ENCODE peak calls at places on chromosomes 2 and 18, in four cellular contexts. One of them, this sample, is unnamed.

GRCh38 chr2:226760412-226761194 is 39.0 kb downstream of the IRS1 start:
- DNase-seq in left ventricle myocardium inferior: no peak
- DNase-seq in astrocyte of the spinal cord: peak; percentile 85
- DNase-seq in AG10803: peak; percentile 95
- DNase-seq in this sample: peak; percentile 72

GRCh38 chr2:63055510-63056308 is 5.1 kb downstream of the OTX1 start:
- DNase-seq in left ventricle myocardium inferior: no peak
- DNase-seq in astrocyte of the spinal cord: no peak
- DNase-seq in AG10803: no peak
- DNase-seq in this sample: no peak

GRCh38 chr2:221610249-221610648 is 38.1 kb upstream of the EPHA4 start:
- DNase-seq in left ventricle myocardium inferior: no peak
- DNase-seq in astrocyte of the spinal cord: no peak
- DNase-seq in AG10803: no peak
- DNase-seq in this sample: no peak

GRCh38 chr2:222823183-222823915 is 37.5 kb upstream of the ACSL3 start:
- DNase-seq in left ventricle myocardium inferior: no peak
- DNase-seq in astrocyte of the spinal cord: no peak
- DNase-seq in AG10803: peak; percentile 9
- DNase-seq in this sample: no peak

GRCh38 chr2:105175231-105175630 is 66.3 kb upstream of the GPR45 start:
- DNase-seq in left ventricle myocardium inferior: no peak
- DNase-seq in astrocyte of the spinal cord: no peak
- DNase-seq in AG10803: no peak
- DNase-seq in this sample: no peak

GRCh38 chr18:36203360-36203895 is 16.1 kb downstream of the MOCOS start:
- DNase-seq in left ventricle myocardium inferior: no peak
- DNase-seq in astrocyte of the spinal cord: no peak
- DNase-seq in AG10803: no peak
- DNase-seq in this sample: no peak

GRCh38 chr2:218605438-218605837 is 2.3 kb upstream of the PLCD4 start:
- DNase-seq in left ventricle myocardium inferior: no peak
- DNase-seq in astrocyte of the spinal cord: peak; percentile 64
- DNase-seq in AG10803: peak; percentile 46
- DNase-seq in this sample: peak; percentile 23

GRCh38 chr2:102317715-102318114 is 6.4 kb downstream of the IL1RL1 start:
- DNase-seq in left ventricle myocardium inferior: no peak
- DNase-seq in astrocyte of the spinal cord: no peak
- DNase-seq in AG10803: no peak
- DNase-seq in this sample: no peak

GRCh38 chr2:179340678-179341077 is 76.0 kb upstream of the SESTD1 start:
- DNase-seq in left ventricle myocardium inferior: no peak
- DNase-seq in astrocyte of the spinal cord: peak; percentile 37
- DNase-seq in AG10803: peak; percentile 77
- DNase-seq in this sample: peak; percentile 11

GRCh38 chr2:29817846-29818680 is 103.3 kb downstream of the ALK start:
- DNase-seq in left ventricle myocardium inferior: no peak
- DNase-seq in astrocyte of the spinal cord: no peak
- DNase-seq in AG10803: no peak
- DNase-seq in this sample: no peak

GRCh38 chr2:85584354-85584856 is at the start of gene VAMP5:
- DNase-seq in left ventricle myocardium inferior: peak; percentile 58
- DNase-seq in astrocyte of the spinal cord: no peak
- DNase-seq in AG10803: peak; percentile 17
- DNase-seq in this sample: no peak

GRCh38 chr2:175167076-175167791 is 769 bp downstream of the ATF2 start:
- DNase-seq in left ventricle myocardium inferior: peak; percentile 30
- DNase-seq in astrocyte of the spinal cord: peak; percentile 42
- DNase-seq in AG10803: peak; percentile 37
- DNase-seq in this sample: peak; percentile 30

GRCh38 chr2:226705965-226706364 is 93.7 kb downstream of the IRS1 start:
- DNase-seq in left ventricle myocardium inferior: no peak
- DNase-seq in astrocyte of the spinal cord: no peak
- DNase-seq in AG10803: peak; percentile 31
- DNase-seq in this sample: no peak

GRCh38 chr2:29293830-29294438 is 178.7 kb downstream of the CLIP4 start:
- DNase-seq in left ventricle myocardium inferior: no peak
- DNase-seq in astrocyte of the spinal cord: peak; percentile 27
- DNase-seq in AG10803: peak; percentile 6
- DNase-seq in this sample: no peak

GRCh38 chr2:17608251-17608650 is 67.8 kb downstream of the VSNL1 start:
- DNase-seq in left ventricle myocardium inferior: no peak
- DNase-seq in astrocyte of the spinal cord: no peak
- DNase-seq in AG10803: no peak
- DNase-seq in this sample: no peak

GRCh38 chr2:218816561-218817011 is 15.0 kb downstream of the PRKAG3 start:
- DNase-seq in left ventricle myocardium inferior: no peak
- DNase-seq in astrocyte of the spinal cord: no peak
- DNase-seq in AG10803: no peak
- DNase-seq in this sample: no peak

GRCh38 chr18:7325126-7325430 is 94.2 kb downstream of the LRRC30 start:
- DNase-seq in left ventricle myocardium inferior: no peak
- DNase-seq in astrocyte of the spinal cord: no peak
- DNase-seq in AG10803: no peak
- DNase-seq in this sample: no peak

GRCh38 chr2:59484673-59485072 is 1068.8 kb downstream of the BCL11A start:
- DNase-seq in left ventricle myocardium inferior: no peak
- DNase-seq in astrocyte of the spinal cord: no peak
- DNase-seq in AG10803: no peak
- DNase-seq in this sample: no peak

GRCh38 chr2:105398522-105399206 is at the start of gene FHL2:
- DNase-seq in left ventricle myocardium inferior: peak; percentile 66
- DNase-seq in astrocyte of the spinal cord: peak; percentile 88
- DNase-seq in AG10803: peak; percentile 81
- DNase-seq in this sample: peak; percentile 52

GRCh38 chr18:2657788-2658458 is 2.4 kb downstream of the SMCHD1 start:
- DNase-seq in left ventricle myocardium inferior: no peak
- DNase-seq in astrocyte of the spinal cord: peak; percentile 81
- DNase-seq in AG10803: peak; percentile 59
- DNase-seq in this sample: peak; percentile 71

GRCh38 chr2:118089015-118089800 is 937 bp downstream of the INSIG2 start:
- DNase-seq in left ventricle myocardium inferior: no peak
- DNase-seq in astrocyte of the spinal cord: peak; percentile 51
- DNase-seq in AG10803: peak; percentile 64
- DNase-seq in this sample: peak; percentile 22

GRCh38 chr2:120384486-120385354 is 38.8 kb downstream of the INHBB start:
- DNase-seq in left ventricle myocardium inferior: no peak
- DNase-seq in astrocyte of the spinal cord: no peak
- DNase-seq in AG10803: no peak
- DNase-seq in this sample: no peak

GRCh38 chr2:229226372-229226771 is 44.7 kb downstream of the PID1 start:
- DNase-seq in left ventricle myocardium inferior: peak; percentile 47
- DNase-seq in astrocyte of the spinal cord: no peak
- DNase-seq in AG10803: no peak
- DNase-seq in this sample: no peak

GRCh38 chr2:10777842-10778723 is 34.5 kb downstream of the PDIA6 start:
- DNase-seq in left ventricle myocardium inferior: no peak
- DNase-seq in astrocyte of the spinal cord: no peak
- DNase-seq in AG10803: no peak
- DNase-seq in this sample: no peak

GRCh38 chr2:168348076-168348475 is 100.7 kb upstream of the STK39 start:
- DNase-seq in left ventricle myocardium inferior: no peak
- DNase-seq in astrocyte of the spinal cord: peak; percentile 43
- DNase-seq in AG10803: peak; percentile 24
- DNase-seq in this sample: peak; percentile 21

GRCh38 chr2:6723865-6724571 is 141.7 kb downstream of the CMPK2 start:
- DNase-seq in left ventricle myocardium inferior: no peak
- DNase-seq in astrocyte of the spinal cord: no peak
- DNase-seq in AG10803: no peak
- DNase-seq in this sample: no peak

GRCh38 chr2:216555274-216555673 is 56.6 kb downstream of the RPL37A start:
- DNase-seq in left ventricle myocardium inferior: peak; percentile 75
- DNase-seq in astrocyte of the spinal cord: peak; percentile 33
- DNase-seq in AG10803: peak; percentile 90
- DNase-seq in this sample: peak; percentile 34

GRCh38 chr2:55232863-55233657 is 572 bp downstream of the RPS27A start:
- DNase-seq in left ventricle myocardium inferior: no peak
- DNase-seq in astrocyte of the spinal cord: peak; percentile 26
- DNase-seq in AG10803: peak; percentile 18
- DNase-seq in this sample: no peak

GRCh38 chr2:102049756-102050443 is 58.1 kb downstream of the IL1R2 start:
- DNase-seq in left ventricle myocardium inferior: no peak
- DNase-seq in astrocyte of the spinal cord: no peak
- DNase-seq in AG10803: peak; percentile 81
- DNase-seq in this sample: no peak

GRCh38 chr2:46552086-46552485 is 72.7 kb downstream of the TMEM247 start:
- DNase-seq in left ventricle myocardium inferior: no peak
- DNase-seq in astrocyte of the spinal cord: no peak
- DNase-seq in AG10803: no peak
- DNase-seq in this sample: no peak

GRCh38 chr18:25121442-25121841 is 230.5 kb downstream of the ZNF521 start:
- DNase-seq in left ventricle myocardium inferior: no peak
- DNase-seq in astrocyte of the spinal cord: no peak
- DNase-seq in AG10803: no peak
- DNase-seq in this sample: no peak

GRCh38 chr2:38676681-38677080 is 10.8 kb downstream of the GALM start:
- DNase-seq in left ventricle myocardium inferior: no peak
- DNase-seq in astrocyte of the spinal cord: no peak
- DNase-seq in AG10803: no peak
- DNase-seq in this sample: no peak

GRCh38 chr2:106642679-106643078 is 155.5 kb downstream of the CD8B2 start:
- DNase-seq in left ventricle myocardium inferior: no peak
- DNase-seq in astrocyte of the spinal cord: no peak
- DNase-seq in AG10803: no peak
- DNase-seq in this sample: no peak

GRCh38 chr18:39434223-39434622 is 1868.6 kb upstream of the CELF4 start:
- DNase-seq in left ventricle myocardium inferior: no peak
- DNase-seq in astrocyte of the spinal cord: no peak
- DNase-seq in AG10803: peak; percentile 59
- DNase-seq in this sample: no peak

GRCh38 chr2:219537657-219538487 is 5.7 kb downstream of the CHPF start:
- DNase-seq in left ventricle myocardium inferior: no peak
- DNase-seq in astrocyte of the spinal cord: no peak
- DNase-seq in AG10803: no peak
- DNase-seq in this sample: no peak

DNA sequence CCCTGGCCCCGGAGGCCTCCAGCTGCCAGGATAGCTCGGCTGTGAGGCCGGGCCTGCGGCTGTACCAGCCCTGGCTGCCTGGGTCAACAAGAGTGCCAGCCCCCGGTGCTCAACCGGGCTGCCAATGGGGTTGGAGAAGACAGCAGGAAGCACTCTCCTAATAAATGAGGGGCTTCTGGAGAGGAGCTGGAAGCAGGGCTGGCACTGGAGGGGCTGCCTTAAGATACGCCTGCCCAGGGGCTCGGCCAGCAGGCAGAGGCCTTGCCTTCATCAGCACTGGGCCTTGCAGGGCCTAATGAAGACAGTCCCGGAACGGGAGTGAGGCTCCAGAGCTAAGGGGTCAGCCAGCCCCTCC is 73.6 kb downstream of the TEX51 start:
- DNase-seq in left ventricle myocardium inferior: no peak
- DNase-seq in astrocyte of the spinal cord: no peak
- DNase-seq in AG10803: no peak
- DNase-seq in this sample: no peak
- TF ChIP-seq CTCF in left ventricle myocardium inferior: peak; percentile 29
- TF ChIP-seq CTCF in astrocyte of the spinal cord: no peak
- TF ChIP-seq CTCF in AG10803: no peak
- TF ChIP-seq CTCF in this sample: peak; percentile 63

DNA sequence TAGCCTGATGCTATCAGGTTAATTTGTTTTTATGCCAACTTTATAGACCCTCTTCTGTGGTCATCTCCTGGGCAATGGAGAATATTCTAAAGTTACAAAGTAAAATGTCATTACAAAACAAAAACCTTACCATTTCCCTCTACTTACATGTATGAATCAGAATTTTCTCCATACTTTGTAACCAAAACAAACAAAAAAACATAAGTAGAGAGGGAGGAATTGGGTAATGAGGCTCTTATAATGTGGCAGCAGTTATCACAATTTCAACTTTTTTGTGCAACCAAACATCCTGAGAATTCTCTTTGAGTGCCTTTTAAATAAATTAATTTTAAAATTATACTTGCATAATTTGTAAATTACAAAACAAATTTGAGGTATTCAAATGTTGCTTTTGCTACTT is 332.8 kb downstream of the TXNL1 start:
- DNase-seq in left ventricle myocardium inferior: no peak
- DNase-seq in astrocyte of the spinal cord: no peak
- DNase-seq in AG10803: peak; percentile 78
- DNase-seq in this sample: no peak
- TF ChIP-seq CTCF in left ventricle myocardium inferior: no peak
- TF ChIP-seq CTCF in astrocyte of the spinal cord: no peak
- TF ChIP-seq CTCF in AG10803: no peak
- TF ChIP-seq CTCF in this sample: no peak

GRCh38 chr18:74965682-74966081 is 243.3 kb downstream of the PTGR3 start:
- DNase-seq in left ventricle myocardium inferior: no peak
- DNase-seq in astrocyte of the spinal cord: no peak
- DNase-seq in AG10803: no peak
- DNase-seq in this sample: no peak

DNA sequence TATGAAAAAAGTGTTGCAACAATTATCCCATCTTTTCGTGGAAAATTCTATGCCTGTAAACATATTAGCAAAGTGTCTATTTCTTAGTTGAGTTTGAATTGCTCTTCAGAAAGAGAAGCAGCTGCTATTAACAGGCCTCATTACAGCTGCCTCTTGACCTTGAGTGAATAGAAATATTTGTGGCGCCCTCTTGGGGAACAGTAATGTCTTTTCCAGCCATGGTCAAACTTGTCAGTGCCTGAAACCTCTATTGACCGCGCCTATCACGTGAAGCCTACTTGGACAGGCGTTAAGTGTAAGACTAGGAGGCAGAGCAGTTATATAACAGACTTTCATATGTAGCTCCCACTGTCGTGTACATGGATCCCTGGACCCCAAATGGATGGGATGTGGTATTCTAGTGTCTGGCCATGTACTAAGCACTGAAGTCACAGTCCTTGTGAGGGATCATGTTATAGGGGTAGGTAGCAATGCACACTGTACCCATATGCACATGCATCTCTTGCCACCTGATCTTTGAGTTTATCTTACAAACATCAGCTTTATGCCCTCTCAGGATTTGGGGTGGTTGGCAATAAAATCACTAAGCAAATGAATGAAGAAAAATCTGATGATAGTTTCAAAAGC is 245.0 kb downstream of the PTGR3 start:
- DNase-seq in left ventricle myocardium inferior: no peak
- DNase-seq in astrocyte of the spinal cord: peak; percentile 65
- DNase-seq in AG10803: peak; percentile 47
- DNase-seq in this sample: peak; percentile 33
- TF ChIP-seq CTCF in left ventricle myocardium inferior: peak; percentile 59
- TF ChIP-seq CTCF in astrocyte of the spinal cord: peak; percentile 51
- TF ChIP-seq CTCF in AG10803: peak; percentile 52
- TF ChIP-seq CTCF in this sample: peak; percentile 76

GRCh38 chr2:148814853-148815419 is 60.1 kb upstream of the KIF5C start:
- DNase-seq in left ventricle myocardium inferior: no peak
- DNase-seq in astrocyte of the spinal cord: peak; percentile 20
- DNase-seq in AG10803: no peak
- DNase-seq in this sample: no peak

GRCh38 chr2:148812306-148812705 is 62.7 kb upstream of the KIF5C start:
- DNase-seq in left ventricle myocardium inferior: peak; percentile 33
- DNase-seq in astrocyte of the spinal cord: peak; percentile 58
- DNase-seq in AG10803: peak; percentile 25
- DNase-seq in this sample: peak; percentile 29

GRCh38 chr2:148816176-148816575 is 58.9 kb upstream of the KIF5C start:
- DNase-seq in left ventricle myocardium inferior: no peak
- DNase-seq in astrocyte of the spinal cord: no peak
- DNase-seq in AG10803: no peak
- DNase-seq in this sample: no peak

GRCh38 chr2:148814143-148814852 is 60.7 kb upstream of the KIF5C start:
- DNase-seq in left ventricle myocardium inferior: no peak
- DNase-seq in astrocyte of the spinal cord: peak; percentile 63
- DNase-seq in AG10803: peak; percentile 33
- DNase-seq in this sample: peak; percentile 25

GRCh38 chr2:148813603-148814065 is 61.4 kb upstream of the KIF5C start:
- DNase-seq in left ventricle myocardium inferior: no peak
- DNase-seq in astrocyte of the spinal cord: no peak
- DNase-seq in AG10803: no peak
- DNase-seq in this sample: no peak
- TF ChIP-seq CTCF in left ventricle myocardium inferior: no peak
- TF ChIP-seq CTCF in astrocyte of the spinal cord: peak; percentile 21
- TF ChIP-seq CTCF in AG10803: no peak
- TF ChIP-seq CTCF in this sample: peak; percentile 38